ENCODE peak calls at places on chromosome 2, in four cellular contexts. One of them, this sample, is unnamed.

GRCh38 chr2:218375212-218375611 is 6.9 kb upstream of the SLC11A1 start:
- DNase-seq in GM12878: no peak
- DNase-seq in K562: no peak
- DNase-seq in HepG2: no peak
- DNase-seq in this sample: no peak

GRCh38 chr2:197777823-197778407 is 7.2 kb downstream of the BOLL start:
- DNase-seq in GM12878: peak
- DNase-seq in K562: peak
- DNase-seq in HepG2: peak
- DNase-seq in this sample: no peak

GRCh38 chr2:38723173-38723572 is 28.0 kb downstream of the SRSF7 start:
- DNase-seq in GM12878: no peak
- DNase-seq in K562: no peak
- DNase-seq in HepG2: no peak
- DNase-seq in this sample: no peak

GRCh38 chr2:177772529-177772928 is 300.0 kb downstream of the PDE11A start:
- DNase-seq in GM12878: no peak
- DNase-seq in K562: peak
- DNase-seq in HepG2: peak
- DNase-seq in this sample: no peak

GRCh38 chr2:10305254-10305635 is 2.5 kb downstream of the HPCAL1 start:
- DNase-seq in GM12878: no peak
- DNase-seq in K562: no peak
- DNase-seq in HepG2: no peak
- DNase-seq in this sample: no peak

GRCh38 chr2:46666044-46666662 is 186.8 kb downstream of the TMEM247 start:
- DNase-seq in GM12878: no peak
- DNase-seq in K562: no peak
- DNase-seq in HepG2: no peak
- DNase-seq in this sample: no peak

GRCh38 chr2:774436-774835 is 97.2 kb upstream of the TMEM18 start:
- DNase-seq in GM12878: no peak
- DNase-seq in K562: no peak
- DNase-seq in HepG2: no peak
- DNase-seq in this sample: no peak

GRCh38 chr2:188369365-188369764 is 77.7 kb downstream of the GULP1 start:
- DNase-seq in GM12878: no peak
- DNase-seq in K562: peak
- DNase-seq in HepG2: peak
- DNase-seq in this sample: peak

GRCh38 chr2:135047295-135047694 is at the start of gene MAP3K19:
- DNase-seq in GM12878: no peak
- DNase-seq in K562: no peak
- DNase-seq in HepG2: no peak
- DNase-seq in this sample: no peak

GRCh38 chr2:3827673-3828575 is 124.5 kb downstream of the DCDC2C start:
- DNase-seq in GM12878: no peak
- DNase-seq in K562: peak
- DNase-seq in HepG2: no peak
- DNase-seq in this sample: peak

GRCh38 chr2:234031207-234031606 is 19.3 kb upstream of the SPP2 start:
- DNase-seq in GM12878: no peak
- DNase-seq in K562: no peak
- DNase-seq in HepG2: no peak
- DNase-seq in this sample: no peak

GRCh38 chr2:234963785-234964615 is 12.2 kb downstream of the SH3BP4 start:
- DNase-seq in GM12878: no peak
- DNase-seq in K562: no peak
- DNase-seq in HepG2: no peak
- DNase-seq in this sample: no peak

GRCh38 chr2:65070856-65071255 is 14.6 kb downstream of the CEP68 start:
- DNase-seq in GM12878: no peak
- DNase-seq in K562: no peak
- DNase-seq in HepG2: no peak
- DNase-seq in this sample: no peak

GRCh38 chr2:65071499-65072180 is 15.4 kb downstream of the CEP68 start:
- DNase-seq in GM12878: no peak
- DNase-seq in K562: no peak
- DNase-seq in HepG2: no peak
- DNase-seq in this sample: no peak

GRCh38 chr2:65070172-65070830 is 14.1 kb downstream of the CEP68 start:
- DNase-seq in GM12878: no peak
- DNase-seq in K562: no peak
- DNase-seq in HepG2: peak
- DNase-seq in this sample: no peak

GRCh38 chr2:65067806-65068553 is 11.8 kb downstream of the CEP68 start:
- DNase-seq in GM12878: no peak
- DNase-seq in K562: no peak
- DNase-seq in HepG2: no peak
- DNase-seq in this sample: no peak

DNA sequence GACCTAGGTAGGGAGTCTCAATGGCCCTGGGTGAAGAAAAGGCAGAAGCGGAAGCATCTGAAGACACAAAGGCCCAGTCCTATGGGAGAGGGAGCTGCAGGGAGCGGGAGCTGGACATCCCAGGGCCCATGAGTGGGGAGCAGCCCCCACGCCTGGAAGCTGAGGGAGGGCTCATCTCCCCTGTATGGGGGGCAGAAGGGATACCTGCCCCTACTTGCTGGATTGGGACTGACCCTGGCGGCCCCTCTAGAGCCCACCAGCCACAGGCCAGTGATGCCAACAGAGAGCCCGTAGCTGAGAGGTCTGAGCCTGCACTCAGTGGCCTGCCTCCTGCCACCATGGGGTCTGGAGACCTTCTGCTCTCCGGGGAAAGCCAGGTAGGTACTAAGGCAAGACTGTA is 13.2 kb downstream of the CEP68 start:
- DNase-seq in GM12878: no peak
- DNase-seq in K562: no peak
- DNase-seq in HepG2: no peak
- DNase-seq in this sample: no peak
- TF ChIP-seq GABPA in GM12878: no peak
- TF ChIP-seq GABPA in K562: no peak
- TF ChIP-seq GABPA in HepG2: no peak
- TF ChIP-seq GABPA in this sample: no peak

DNA sequence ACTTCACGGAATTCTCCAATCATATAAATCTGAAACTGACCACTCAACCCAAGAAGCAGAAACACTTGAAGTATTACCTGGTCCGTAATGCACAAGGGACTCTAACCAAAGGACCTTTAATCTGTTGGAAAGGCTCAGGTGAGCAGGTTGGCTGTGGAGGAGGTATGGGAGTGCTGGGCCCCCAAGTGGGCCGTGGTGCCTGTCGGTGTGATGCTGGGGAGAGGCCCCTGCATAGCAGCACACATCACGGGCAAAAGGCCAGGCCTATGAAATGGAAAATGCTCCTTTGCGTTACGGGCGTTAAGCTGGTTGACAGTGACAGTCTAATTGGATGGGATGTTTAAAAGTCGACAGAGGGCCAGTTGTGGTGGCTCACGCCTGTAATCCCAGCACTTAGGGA is 42.6 kb downstream of the GREB1 start:
- DNase-seq in GM12878: no peak
- DNase-seq in K562: no peak
- DNase-seq in HepG2: no peak
- DNase-seq in this sample: no peak
- TF ChIP-seq GABPA in GM12878: no peak
- TF ChIP-seq GABPA in K562: no peak
- TF ChIP-seq GABPA in HepG2: no peak
- TF ChIP-seq GABPA in this sample: no peak

GRCh38 chr2:37350034-37350433 is 5.6 kb downstream of the QPCT start:
- DNase-seq in GM12878: peak
- DNase-seq in K562: no peak
- DNase-seq in HepG2: peak
- DNase-seq in this sample: no peak
- TF ChIP-seq GABPA in GM12878: no peak
- TF ChIP-seq GABPA in K562: no peak
- TF ChIP-seq GABPA in HepG2: no peak
- TF ChIP-seq GABPA in this sample: no peak

GRCh38 chr2:83650897-83651296 is 808.2 kb downstream of the SUCLG1 start:
- DNase-seq in GM12878: no peak
- DNase-seq in K562: no peak
- DNase-seq in HepG2: no peak
- DNase-seq in this sample: no peak
- TF ChIP-seq GABPA in GM12878: no peak
- TF ChIP-seq GABPA in K562: no peak
- TF ChIP-seq GABPA in HepG2: no peak
- TF ChIP-seq GABPA in this sample: no peak

DNA sequence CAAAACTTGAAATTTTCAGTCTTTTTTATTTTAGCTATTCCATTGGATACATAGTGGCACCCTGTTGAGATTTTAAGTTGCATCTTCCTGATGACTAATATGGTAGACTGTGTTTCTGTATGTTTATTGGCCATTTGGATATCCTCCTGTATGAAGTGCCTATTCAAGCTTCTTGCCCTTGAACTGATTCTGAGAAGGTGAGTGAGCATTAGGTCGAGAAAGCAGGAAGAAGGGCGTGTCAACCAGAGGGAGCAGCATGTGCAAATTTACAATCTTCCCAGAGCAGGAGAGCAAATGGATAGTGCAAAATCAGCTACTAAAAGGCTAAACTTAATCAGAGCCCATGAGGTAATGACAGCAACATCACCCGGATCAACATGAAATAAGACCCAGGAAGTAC is 8.6 kb downstream of the INPP1 start:
- DNase-seq in GM12878: no peak
- DNase-seq in K562: no peak
- DNase-seq in HepG2: no peak
- DNase-seq in this sample: no peak
- TF ChIP-seq GABPA in GM12878: no peak
- TF ChIP-seq GABPA in K562: no peak
- TF ChIP-seq GABPA in HepG2: no peak
- TF ChIP-seq GABPA in this sample: no peak

DNA sequence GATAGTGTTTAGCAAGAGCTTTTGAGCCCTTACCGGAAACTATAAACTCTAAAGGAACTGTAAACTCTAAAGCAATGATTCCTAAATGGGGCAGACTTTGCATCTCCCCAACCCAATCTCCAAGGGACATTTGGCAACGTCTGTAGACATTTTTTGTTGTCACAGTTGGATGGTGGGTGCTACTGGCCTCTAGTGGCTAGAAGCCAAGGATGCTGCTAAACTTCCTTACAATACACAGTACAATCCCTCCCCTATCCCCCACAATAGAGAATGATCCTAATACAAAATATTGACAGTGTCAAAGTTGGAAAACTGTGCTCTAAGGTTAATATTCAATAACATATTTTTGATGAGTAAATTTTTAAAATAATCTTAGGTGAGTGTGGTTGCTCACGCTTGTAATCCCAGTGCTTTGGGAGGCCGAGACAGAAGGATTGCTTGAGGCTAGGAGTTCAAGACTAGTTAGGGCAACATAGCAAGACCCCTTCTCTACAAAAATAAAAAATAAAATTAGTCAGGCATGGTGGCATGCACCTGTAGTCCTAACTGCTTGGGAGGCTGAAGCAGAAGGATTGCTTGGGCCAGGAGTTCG is 66.7 kb downstream of the PTPN4 start:
- DNase-seq in GM12878: no peak
- DNase-seq in K562: peak
- DNase-seq in HepG2: peak
- DNase-seq in this sample: no peak
- TF ChIP-seq GABPA in GM12878: no peak
- TF ChIP-seq GABPA in K562: no peak
- TF ChIP-seq GABPA in HepG2: no peak
- TF ChIP-seq GABPA in this sample: no peak